ENCODE peak calls at places on chromosomes 1 and 21, in four cellular contexts. X is H9, S is IMR-90, Y is H1. F is an unnamed sample.
A peak's percentile ranks its signal among the peaks of the same experiment; 100 is the strongest.

GRCh38 chr1:115726161-115726560 is 42.4 kb downstream of the CASQ2 start:
- DNase-seq in X (no peak), S (no peak), Y (no peak), F (no peak)

GRCh38 chr1:93805027-93805426 is 74.0 kb downstream of the DNTTIP2 start:
- DNase-seq in X (no peak), S (peak; percentile 47), Y (no peak), F (no peak)

GRCh38 chr21:44726803-44727202 is 15.4 kb upstream of the TSPEAR start:
- DNase-seq in X (peak; percentile 18), S (no peak), Y (no peak), F (no peak)

GRCh38 chr1:99723251-99723650 is 43.2 kb downstream of the FRRS1 start:
- DNase-seq in X (no peak), S (no peak), Y (no peak), F (no peak)

GRCh38 chr1:166673722-166674121 is 165.6 kb upstream of the POGK start:
- DNase-seq in X (no peak), S (no peak), Y (no peak), F (no peak)

GRCh38 chr1:152861374-152861773 is 1.6 kb downstream of the LCE7A start:
- DNase-seq in X (no peak), S (no peak), Y (no peak), F (no peak)

GRCh38 chr1:160162936-160163335 is 11.5 kb downstream of the ATP1A4 start:
- DNase-seq in X (no peak), S (no peak), Y (no peak), F (no peak)

GRCh38 chr21:23308741-23309140 is 2298.5 kb downstream of the MRPL39 start:
- DNase-seq in X (no peak), S (no peak), Y (no peak), F (no peak)

GRCh38 chr1:89843279-89844121 is 22.7 kb downstream of the LRRC8D start:
- DNase-seq in X (peak; percentile 79), S (peak; percentile 66), Y (peak; percentile 79), F (peak; percentile 82)

GRCh38 chr1:18947570-18947969 is 8.9 kb downstream of the IFFO2 start:
- DNase-seq in X (no peak), S (no peak), Y (no peak), F (no peak)

GRCh38 chr1:78003070-78003751 is 1.5 kb upstream of the DNAJB4 start:
- DNase-seq in X (no peak), S (no peak), Y (no peak), F (no peak)

GRCh38 chr1:209999005-209999404 is 61.0 kb downstream of the SYT14 start:
- DNase-seq in X (no peak), S (no peak), Y (no peak), F (no peak)

GRCh38 chr1:210001751-210002150 is 63.7 kb downstream of the SYT14 start:
- DNase-seq in X (no peak), S (no peak), Y (no peak), F (peak; percentile 15)

GRCh38 chr1:210003501-210003900 is 65.5 kb downstream of the SYT14 start:
- DNase-seq in X (no peak), S (no peak), Y (no peak), F (no peak)
- H2BK15ac ChIP-seq in X (no peak overlapping the region), S (no peak overlapping the region), Y (no peak overlapping the region), F (no peak overlapping the region)

DNA sequence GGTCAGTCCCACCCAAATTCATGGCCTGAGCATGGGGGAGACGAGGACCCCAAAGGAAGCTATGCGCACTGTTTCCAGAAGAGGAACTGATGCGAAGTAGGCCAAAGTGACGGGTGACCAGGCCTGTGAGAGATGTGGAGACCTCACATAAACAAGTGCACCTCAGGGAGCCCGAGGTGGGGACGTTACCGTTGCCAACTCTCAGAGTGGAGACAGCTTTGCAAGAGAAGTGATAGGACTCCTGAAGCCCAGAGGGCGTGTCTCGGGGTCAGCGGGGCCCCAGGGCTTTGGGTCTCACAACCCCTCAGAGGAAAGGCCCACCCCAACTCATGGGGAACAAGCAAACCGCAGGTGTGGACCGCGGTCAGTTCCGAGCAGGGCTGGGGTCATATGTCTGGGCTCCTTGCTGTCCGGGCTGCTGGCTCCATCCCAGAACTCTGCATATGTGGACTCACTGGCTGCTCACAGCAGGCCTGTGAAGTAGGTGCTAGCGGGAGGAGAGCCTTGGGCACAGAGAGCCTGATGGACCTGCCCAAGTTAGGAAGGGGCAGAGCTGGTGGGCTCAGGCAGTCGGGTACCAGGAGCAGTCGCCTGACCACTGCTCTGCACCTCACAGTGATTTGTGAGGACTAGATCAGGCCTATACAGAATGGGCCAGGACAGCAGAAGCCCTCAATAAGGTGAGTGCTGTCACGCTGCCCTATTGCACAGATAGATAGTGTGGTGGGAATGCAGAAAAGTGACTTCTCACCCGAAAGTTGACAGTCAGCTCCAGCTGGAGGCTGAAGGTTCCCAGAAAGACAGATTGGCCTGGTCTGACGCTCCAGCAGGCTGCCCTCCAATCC is 26.2 kb downstream of the STUM start:
- DNase-seq in X (no peak), S (no peak), Y (no peak), F (no peak)
- H3K18ac ChIP-seq in X (no peak overlapping the region), S (no peak overlapping the region), Y (no peak overlapping the region), F (no peak overlapping the region)

DNA sequence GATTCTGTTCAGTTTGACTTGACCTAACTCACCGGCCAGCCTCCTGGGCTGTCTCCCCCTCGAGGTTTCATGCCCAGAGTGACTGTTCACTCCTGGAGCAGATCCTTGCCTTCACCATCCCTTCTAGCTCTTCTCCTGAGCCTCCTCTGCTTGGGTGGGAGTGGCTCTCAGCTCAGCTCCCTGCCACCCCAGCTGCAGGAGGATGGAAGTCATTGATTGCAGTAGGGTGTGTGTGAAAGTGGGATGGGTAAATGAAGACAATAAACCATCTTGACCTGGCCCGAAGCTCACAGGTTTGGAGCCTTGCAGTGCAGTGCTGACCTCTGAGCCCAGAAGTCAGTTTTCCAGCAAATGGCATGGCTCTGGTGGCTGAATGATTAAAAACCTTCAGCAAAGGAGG is 17.3 kb upstream of the TFF3 start:
- DNase-seq in X (no peak), S (no peak), Y (no peak), F (no peak)
- H4K5ac ChIP-seq in X (no peak overlapping the region), S (no peak overlapping the region), Y (no peak overlapping the region), F (no peak overlapping the region)

GRCh38 chr1:187464320-187464719 is 635.6 kb downstream of the PLA2G4A start:
- DNase-seq in X (no peak), S (no peak), Y (no peak), F (no peak)
- H2BK15ac ChIP-seq in X (no peak overlapping the region), S (no peak overlapping the region), Y (no peak overlapping the region), F (no peak overlapping the region)

DNA sequence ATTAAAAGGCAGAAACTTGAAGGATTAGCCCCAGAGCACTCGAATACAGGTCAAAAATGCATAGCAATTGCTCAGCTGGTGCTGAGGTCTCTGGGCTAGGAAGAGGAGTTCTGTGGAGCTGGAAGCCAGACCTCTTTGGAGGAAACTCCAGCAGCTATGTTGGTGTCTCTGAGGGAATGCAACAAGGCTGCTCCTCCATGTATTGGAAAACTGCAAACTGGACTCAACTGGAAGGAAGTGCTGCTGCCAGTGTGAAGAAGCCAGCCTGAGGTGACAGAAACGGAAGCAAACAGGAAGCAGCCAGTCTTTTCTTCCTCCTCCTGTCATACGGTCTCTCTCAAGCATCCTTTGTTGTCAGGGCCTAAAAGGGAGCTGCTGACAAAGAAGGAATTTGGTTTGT is 233.4 kb upstream of the FGGY start:
- DNase-seq in X (no peak), S (no peak), Y (no peak), F (no peak)
- H3K18ac ChIP-seq in X (no peak overlapping the region), S (no peak overlapping the region), Y (peak overlapping the region; percentile 86), F (no peak overlapping the region)